ENCODE peak calls at places on chromosomes 16 and 17, in ten cellular contexts. One of them, this sample, is unnamed.

GRCh38 chr17:52233632-52234031 is 75.1 kb upstream of the CA10 start:
- DNase-seq in PC-9: no peak
- DNase-seq in activated CD4-positive, alpha-beta T cell treated with anti-CD3 and anti-CD28 coated beads for 48 hours: no peak
- DNase-seq in activated CD8-positive, alpha-beta memory T cell treated with anti-CD3 and anti-CD28 coated beads for 1 hour: no peak
- DNase-seq in nephron progenitor cell: no peak
- DNase-seq in stimulated activated CD8-positive, alpha-beta memory T cell treated with anti-CD3 and anti-CD28 coated beads, Interleukin-4, amount 100 ng/mL, for 24 hours: no peak
- DNase-seq in EL: no peak
- DNase-seq in GM18507: no peak
- DNase-seq in GOT3: no peak
- DNase-seq in cardiac muscle cell: no peak
- DNase-seq in this sample: no peak

GRCh38 chr16:23595246-23595950 is 718 bp downstream of the NDUFAB1 start:
- DNase-seq in PC-9: no peak
- DNase-seq in activated CD4-positive, alpha-beta T cell treated with anti-CD3 and anti-CD28 coated beads for 48 hours: no peak
- DNase-seq in activated CD8-positive, alpha-beta memory T cell treated with anti-CD3 and anti-CD28 coated beads for 1 hour: no peak
- DNase-seq in nephron progenitor cell: no peak
- DNase-seq in stimulated activated CD8-positive, alpha-beta memory T cell treated with anti-CD3 and anti-CD28 coated beads, Interleukin-4, amount 100 ng/mL, for 24 hours: no peak
- DNase-seq in EL: no peak
- DNase-seq in GM18507: no peak
- DNase-seq in GOT3: no peak
- DNase-seq in cardiac muscle cell: peak
- DNase-seq in this sample: no peak

GRCh38 chr17:7549401-7550055 is 670 bp downstream of the TNFSF12 start:
- DNase-seq in PC-9: no peak
- DNase-seq in activated CD4-positive, alpha-beta T cell treated with anti-CD3 and anti-CD28 coated beads for 48 hours: peak
- DNase-seq in activated CD8-positive, alpha-beta memory T cell treated with anti-CD3 and anti-CD28 coated beads for 1 hour: no peak
- DNase-seq in nephron progenitor cell: no peak
- DNase-seq in stimulated activated CD8-positive, alpha-beta memory T cell treated with anti-CD3 and anti-CD28 coated beads, Interleukin-4, amount 100 ng/mL, for 24 hours: no peak
- DNase-seq in EL: no peak
- DNase-seq in GM18507: no peak
- DNase-seq in GOT3: no peak
- DNase-seq in cardiac muscle cell: no peak
- DNase-seq in this sample: no peak

GRCh38 chr16:71467810-71468209 is 5.8 kb upstream of the ZNF23 start:
- DNase-seq in PC-9: no peak
- DNase-seq in activated CD4-positive, alpha-beta T cell treated with anti-CD3 and anti-CD28 coated beads for 48 hours: peak
- DNase-seq in activated CD8-positive, alpha-beta memory T cell treated with anti-CD3 and anti-CD28 coated beads for 1 hour: no peak
- DNase-seq in nephron progenitor cell: peak
- DNase-seq in stimulated activated CD8-positive, alpha-beta memory T cell treated with anti-CD3 and anti-CD28 coated beads, Interleukin-4, amount 100 ng/mL, for 24 hours: peak
- DNase-seq in EL: peak
- DNase-seq in GM18507: no peak
- DNase-seq in GOT3: no peak
- DNase-seq in cardiac muscle cell: peak
- DNase-seq in this sample: peak

GRCh38 chr17:49968380-49969133 is 433 bp upstream of the DLX4 start:
- DNase-seq in PC-9: peak
- DNase-seq in activated CD4-positive, alpha-beta T cell treated with anti-CD3 and anti-CD28 coated beads for 48 hours: peak
- DNase-seq in activated CD8-positive, alpha-beta memory T cell treated with anti-CD3 and anti-CD28 coated beads for 1 hour: peak
- DNase-seq in nephron progenitor cell: peak
- DNase-seq in stimulated activated CD8-positive, alpha-beta memory T cell treated with anti-CD3 and anti-CD28 coated beads, Interleukin-4, amount 100 ng/mL, for 24 hours: peak
- DNase-seq in EL: peak
- DNase-seq in GM18507: peak
- DNase-seq in GOT3: peak
- DNase-seq in cardiac muscle cell: peak
- DNase-seq in this sample: peak

GRCh38 chr17:58570758-58571157 is 56.3 kb upstream of the MTMR4 start:
- DNase-seq in PC-9: no peak
- DNase-seq in activated CD4-positive, alpha-beta T cell treated with anti-CD3 and anti-CD28 coated beads for 48 hours: no peak
- DNase-seq in activated CD8-positive, alpha-beta memory T cell treated with anti-CD3 and anti-CD28 coated beads for 1 hour: no peak
- DNase-seq in nephron progenitor cell: no peak
- DNase-seq in stimulated activated CD8-positive, alpha-beta memory T cell treated with anti-CD3 and anti-CD28 coated beads, Interleukin-4, amount 100 ng/mL, for 24 hours: no peak
- DNase-seq in EL: no peak
- DNase-seq in GM18507: no peak
- DNase-seq in GOT3: no peak
- DNase-seq in cardiac muscle cell: no peak
- DNase-seq in this sample: no peak

GRCh38 chr17:67974186-67974585 is 22.1 kb downstream of the C17orf58 start:
- DNase-seq in PC-9: no peak
- DNase-seq in activated CD4-positive, alpha-beta T cell treated with anti-CD3 and anti-CD28 coated beads for 48 hours: no peak
- DNase-seq in activated CD8-positive, alpha-beta memory T cell treated with anti-CD3 and anti-CD28 coated beads for 1 hour: no peak
- DNase-seq in nephron progenitor cell: no peak
- DNase-seq in stimulated activated CD8-positive, alpha-beta memory T cell treated with anti-CD3 and anti-CD28 coated beads, Interleukin-4, amount 100 ng/mL, for 24 hours: no peak
- DNase-seq in EL: no peak
- DNase-seq in GM18507: no peak
- DNase-seq in GOT3: no peak
- DNase-seq in cardiac muscle cell: no peak
- DNase-seq in this sample: no peak

GRCh38 chr17:945672-946071 is 33.9 kb downstream of the NXN start:
- DNase-seq in PC-9: no peak
- DNase-seq in activated CD4-positive, alpha-beta T cell treated with anti-CD3 and anti-CD28 coated beads for 48 hours: no peak
- DNase-seq in activated CD8-positive, alpha-beta memory T cell treated with anti-CD3 and anti-CD28 coated beads for 1 hour: no peak
- DNase-seq in nephron progenitor cell: no peak
- DNase-seq in stimulated activated CD8-positive, alpha-beta memory T cell treated with anti-CD3 and anti-CD28 coated beads, Interleukin-4, amount 100 ng/mL, for 24 hours: no peak
- DNase-seq in EL: no peak
- DNase-seq in GM18507: no peak
- DNase-seq in GOT3: no peak
- DNase-seq in cardiac muscle cell: no peak
- DNase-seq in this sample: no peak

GRCh38 chr17:43070872-43071271 is 45.8 kb downstream of the RND2 start:
- DNase-seq in PC-9: no peak
- DNase-seq in activated CD4-positive, alpha-beta T cell treated with anti-CD3 and anti-CD28 coated beads for 48 hours: no peak
- DNase-seq in activated CD8-positive, alpha-beta memory T cell treated with anti-CD3 and anti-CD28 coated beads for 1 hour: no peak
- DNase-seq in nephron progenitor cell: no peak
- DNase-seq in stimulated activated CD8-positive, alpha-beta memory T cell treated with anti-CD3 and anti-CD28 coated beads, Interleukin-4, amount 100 ng/mL, for 24 hours: no peak
- DNase-seq in EL: peak
- DNase-seq in GM18507: no peak
- DNase-seq in GOT3: no peak
- DNase-seq in cardiac muscle cell: no peak
- DNase-seq in this sample: no peak

GRCh38 chr16:2706611-2707311 is 13.3 kb downstream of the PRSS27 start:
- DNase-seq in PC-9: no peak
- DNase-seq in activated CD4-positive, alpha-beta T cell treated with anti-CD3 and anti-CD28 coated beads for 48 hours: no peak
- DNase-seq in activated CD8-positive, alpha-beta memory T cell treated with anti-CD3 and anti-CD28 coated beads for 1 hour: no peak
- DNase-seq in nephron progenitor cell: no peak
- DNase-seq in stimulated activated CD8-positive, alpha-beta memory T cell treated with anti-CD3 and anti-CD28 coated beads, Interleukin-4, amount 100 ng/mL, for 24 hours: no peak
- DNase-seq in EL: no peak
- DNase-seq in GM18507: no peak
- DNase-seq in GOT3: no peak
- DNase-seq in cardiac muscle cell: no peak
- DNase-seq in this sample: no peak

GRCh38 chr17:38579934-38580333 is 25.8 kb downstream of the SRCIN1 start:
- DNase-seq in PC-9: no peak
- DNase-seq in activated CD4-positive, alpha-beta T cell treated with anti-CD3 and anti-CD28 coated beads for 48 hours: peak
- DNase-seq in activated CD8-positive, alpha-beta memory T cell treated with anti-CD3 and anti-CD28 coated beads for 1 hour: no peak
- DNase-seq in nephron progenitor cell: peak
- DNase-seq in stimulated activated CD8-positive, alpha-beta memory T cell treated with anti-CD3 and anti-CD28 coated beads, Interleukin-4, amount 100 ng/mL, for 24 hours: no peak
- DNase-seq in EL: peak
- DNase-seq in GM18507: no peak
- DNase-seq in GOT3: no peak
- DNase-seq in cardiac muscle cell: peak
- DNase-seq in this sample: no peak

GRCh38 chr17:64084086-64084939 is 45.6 kb downstream of the ERN1 start:
- DNase-seq in PC-9: peak
- DNase-seq in activated CD4-positive, alpha-beta T cell treated with anti-CD3 and anti-CD28 coated beads for 48 hours: no peak
- DNase-seq in activated CD8-positive, alpha-beta memory T cell treated with anti-CD3 and anti-CD28 coated beads for 1 hour: no peak
- DNase-seq in nephron progenitor cell: no peak
- DNase-seq in stimulated activated CD8-positive, alpha-beta memory T cell treated with anti-CD3 and anti-CD28 coated beads, Interleukin-4, amount 100 ng/mL, for 24 hours: no peak
- DNase-seq in EL: peak
- DNase-seq in GM18507: no peak
- DNase-seq in GOT3: no peak
- DNase-seq in cardiac muscle cell: no peak
- DNase-seq in this sample: no peak

GRCh38 chr16:81917375-81917774 is 93.9 kb downstream of the SDR42E1 start:
- DNase-seq in PC-9: no peak
- DNase-seq in activated CD4-positive, alpha-beta T cell treated with anti-CD3 and anti-CD28 coated beads for 48 hours: no peak
- DNase-seq in activated CD8-positive, alpha-beta memory T cell treated with anti-CD3 and anti-CD28 coated beads for 1 hour: no peak
- DNase-seq in nephron progenitor cell: no peak
- DNase-seq in stimulated activated CD8-positive, alpha-beta memory T cell treated with anti-CD3 and anti-CD28 coated beads, Interleukin-4, amount 100 ng/mL, for 24 hours: no peak
- DNase-seq in EL: no peak
- DNase-seq in GM18507: no peak
- DNase-seq in GOT3: no peak
- DNase-seq in cardiac muscle cell: no peak
- DNase-seq in this sample: no peak

GRCh38 chr16:73616186-73616585 is 568.3 kb upstream of the ZFHX3 start:
- DNase-seq in PC-9: no peak
- DNase-seq in activated CD4-positive, alpha-beta T cell treated with anti-CD3 and anti-CD28 coated beads for 48 hours: no peak
- DNase-seq in activated CD8-positive, alpha-beta memory T cell treated with anti-CD3 and anti-CD28 coated beads for 1 hour: no peak
- DNase-seq in nephron progenitor cell: no peak
- DNase-seq in stimulated activated CD8-positive, alpha-beta memory T cell treated with anti-CD3 and anti-CD28 coated beads, Interleukin-4, amount 100 ng/mL, for 24 hours: no peak
- DNase-seq in EL: no peak
- DNase-seq in GM18507: no peak
- DNase-seq in GOT3: no peak
- DNase-seq in cardiac muscle cell: no peak
- DNase-seq in this sample: no peak

GRCh38 chr16:11658896-11659708 is 9.2 kb upstream of the SNN start:
- DNase-seq in PC-9: no peak
- DNase-seq in activated CD4-positive, alpha-beta T cell treated with anti-CD3 and anti-CD28 coated beads for 48 hours: no peak
- DNase-seq in activated CD8-positive, alpha-beta memory T cell treated with anti-CD3 and anti-CD28 coated beads for 1 hour: no peak
- DNase-seq in nephron progenitor cell: no peak
- DNase-seq in stimulated activated CD8-positive, alpha-beta memory T cell treated with anti-CD3 and anti-CD28 coated beads, Interleukin-4, amount 100 ng/mL, for 24 hours: no peak
- DNase-seq in EL: no peak
- DNase-seq in GM18507: no peak
- DNase-seq in GOT3: no peak
- DNase-seq in cardiac muscle cell: no peak
- DNase-seq in this sample: no peak

GRCh38 chr17:2700491-2701141 is 10.9 kb downstream of the CLUH start:
- DNase-seq in PC-9: no peak
- DNase-seq in activated CD4-positive, alpha-beta T cell treated with anti-CD3 and anti-CD28 coated beads for 48 hours: no peak
- DNase-seq in activated CD8-positive, alpha-beta memory T cell treated with anti-CD3 and anti-CD28 coated beads for 1 hour: no peak
- DNase-seq in nephron progenitor cell: no peak
- DNase-seq in stimulated activated CD8-positive, alpha-beta memory T cell treated with anti-CD3 and anti-CD28 coated beads, Interleukin-4, amount 100 ng/mL, for 24 hours: no peak
- DNase-seq in EL: no peak
- DNase-seq in GM18507: no peak
- DNase-seq in GOT3: no peak
- DNase-seq in cardiac muscle cell: no peak
- DNase-seq in this sample: no peak

GRCh38 chr16:64428463-64428862 is 693.4 kb downstream of the CDH11 start:
- DNase-seq in PC-9: no peak
- DNase-seq in activated CD4-positive, alpha-beta T cell treated with anti-CD3 and anti-CD28 coated beads for 48 hours: no peak
- DNase-seq in activated CD8-positive, alpha-beta memory T cell treated with anti-CD3 and anti-CD28 coated beads for 1 hour: no peak
- DNase-seq in nephron progenitor cell: no peak
- DNase-seq in stimulated activated CD8-positive, alpha-beta memory T cell treated with anti-CD3 and anti-CD28 coated beads, Interleukin-4, amount 100 ng/mL, for 24 hours: no peak
- DNase-seq in EL: peak
- DNase-seq in GM18507: no peak
- DNase-seq in GOT3: no peak
- DNase-seq in cardiac muscle cell: no peak
- DNase-seq in this sample: no peak

GRCh38 chr16:12327971-12328726 is 351.6 kb downstream of the SNX29 start:
- DNase-seq in PC-9: no peak
- DNase-seq in activated CD4-positive, alpha-beta T cell treated with anti-CD3 and anti-CD28 coated beads for 48 hours: no peak
- DNase-seq in activated CD8-positive, alpha-beta memory T cell treated with anti-CD3 and anti-CD28 coated beads for 1 hour: no peak
- DNase-seq in nephron progenitor cell: no peak
- DNase-seq in stimulated activated CD8-positive, alpha-beta memory T cell treated with anti-CD3 and anti-CD28 coated beads, Interleukin-4, amount 100 ng/mL, for 24 hours: no peak
- DNase-seq in EL: no peak
- DNase-seq in GM18507: no peak
- DNase-seq in GOT3: no peak
- DNase-seq in cardiac muscle cell: peak
- DNase-seq in this sample: no peak

GRCh38 chr17:79997004-79997673 is 38.5 kb downstream of the TBC1D16 start:
- DNase-seq in PC-9: no peak
- DNase-seq in activated CD4-positive, alpha-beta T cell treated with anti-CD3 and anti-CD28 coated beads for 48 hours: peak
- DNase-seq in activated CD8-positive, alpha-beta memory T cell treated with anti-CD3 and anti-CD28 coated beads for 1 hour: peak
- DNase-seq in nephron progenitor cell: no peak
- DNase-seq in stimulated activated CD8-positive, alpha-beta memory T cell treated with anti-CD3 and anti-CD28 coated beads, Interleukin-4, amount 100 ng/mL, for 24 hours: peak
- DNase-seq in EL: no peak
- DNase-seq in GM18507: no peak
- DNase-seq in GOT3: no peak
- DNase-seq in cardiac muscle cell: no peak
- DNase-seq in this sample: no peak

GRCh38 chr16:58085171-58085570 is 44.0 kb downstream of the CFAP20 start:
- DNase-seq in PC-9: no peak
- DNase-seq in activated CD4-positive, alpha-beta T cell treated with anti-CD3 and anti-CD28 coated beads for 48 hours: no peak
- DNase-seq in activated CD8-positive, alpha-beta memory T cell treated with anti-CD3 and anti-CD28 coated beads for 1 hour: no peak
- DNase-seq in nephron progenitor cell: no peak
- DNase-seq in stimulated activated CD8-positive, alpha-beta memory T cell treated with anti-CD3 and anti-CD28 coated beads, Interleukin-4, amount 100 ng/mL, for 24 hours: no peak
- DNase-seq in EL: no peak
- DNase-seq in GM18507: no peak
- DNase-seq in GOT3: no peak
- DNase-seq in cardiac muscle cell: no peak
- DNase-seq in this sample: no peak

GRCh38 chr16:578870-579405 is 9.2 kb downstream of the PIGQ start:
- DNase-seq in PC-9: no peak
- DNase-seq in activated CD4-positive, alpha-beta T cell treated with anti-CD3 and anti-CD28 coated beads for 48 hours: peak
- DNase-seq in activated CD8-positive, alpha-beta memory T cell treated with anti-CD3 and anti-CD28 coated beads for 1 hour: no peak
- DNase-seq in nephron progenitor cell: peak
- DNase-seq in stimulated activated CD8-positive, alpha-beta memory T cell treated with anti-CD3 and anti-CD28 coated beads, Interleukin-4, amount 100 ng/mL, for 24 hours: peak
- DNase-seq in EL: no peak
- DNase-seq in GM18507: peak
- DNase-seq in GOT3: no peak
- DNase-seq in cardiac muscle cell: peak
- DNase-seq in this sample: no peak

GRCh38 chr16:23124315-23124714 is 24.9 kb downstream of the USP31 start:
- DNase-seq in PC-9: no peak
- DNase-seq in activated CD4-positive, alpha-beta T cell treated with anti-CD3 and anti-CD28 coated beads for 48 hours: no peak
- DNase-seq in activated CD8-positive, alpha-beta memory T cell treated with anti-CD3 and anti-CD28 coated beads for 1 hour: no peak
- DNase-seq in nephron progenitor cell: no peak
- DNase-seq in stimulated activated CD8-positive, alpha-beta memory T cell treated with anti-CD3 and anti-CD28 coated beads, Interleukin-4, amount 100 ng/mL, for 24 hours: no peak
- DNase-seq in EL: peak
- DNase-seq in GM18507: no peak
- DNase-seq in GOT3: no peak
- DNase-seq in cardiac muscle cell: no peak
- DNase-seq in this sample: no peak

GRCh38 chr16:54930034-54930938 is at the start of gene IRX5:
- DNase-seq in PC-9: peak
- DNase-seq in activated CD4-positive, alpha-beta T cell treated with anti-CD3 and anti-CD28 coated beads for 48 hours: peak
- DNase-seq in activated CD8-positive, alpha-beta memory T cell treated with anti-CD3 and anti-CD28 coated beads for 1 hour: no peak
- DNase-seq in nephron progenitor cell: peak
- DNase-seq in stimulated activated CD8-positive, alpha-beta memory T cell treated with anti-CD3 and anti-CD28 coated beads, Interleukin-4, amount 100 ng/mL, for 24 hours: no peak
- DNase-seq in EL: peak
- DNase-seq in GM18507: no peak
- DNase-seq in GOT3: peak
- DNase-seq in cardiac muscle cell: peak
- DNase-seq in this sample: peak

GRCh38 chr16:49773534-49774486 is 82.1 kb downstream of the ZNF423 start:
- DNase-seq in PC-9: no peak
- DNase-seq in activated CD4-positive, alpha-beta T cell treated with anti-CD3 and anti-CD28 coated beads for 48 hours: no peak
- DNase-seq in activated CD8-positive, alpha-beta memory T cell treated with anti-CD3 and anti-CD28 coated beads for 1 hour: no peak
- DNase-seq in nephron progenitor cell: no peak
- DNase-seq in stimulated activated CD8-positive, alpha-beta memory T cell treated with anti-CD3 and anti-CD28 coated beads, Interleukin-4, amount 100 ng/mL, for 24 hours: no peak
- DNase-seq in EL: no peak
- DNase-seq in GM18507: no peak
- DNase-seq in GOT3: no peak
- DNase-seq in cardiac muscle cell: peak
- DNase-seq in this sample: no peak

GRCh38 chr16:1538804-1539520 is 5.5 kb downstream of the TMEM204 start:
- DNase-seq in PC-9: no peak
- DNase-seq in activated CD4-positive, alpha-beta T cell treated with anti-CD3 and anti-CD28 coated beads for 48 hours: peak
- DNase-seq in activated CD8-positive, alpha-beta memory T cell treated with anti-CD3 and anti-CD28 coated beads for 1 hour: no peak
- DNase-seq in nephron progenitor cell: no peak
- DNase-seq in stimulated activated CD8-positive, alpha-beta memory T cell treated with anti-CD3 and anti-CD28 coated beads, Interleukin-4, amount 100 ng/mL, for 24 hours: no peak
- DNase-seq in EL: no peak
- DNase-seq in GM18507: no peak
- DNase-seq in GOT3: no peak
- DNase-seq in cardiac muscle cell: peak
- DNase-seq in this sample: no peak

GRCh38 chr17:31598921-31599571 is 207.6 kb downstream of the RAB11FIP4 start:
- DNase-seq in PC-9: no peak
- DNase-seq in activated CD4-positive, alpha-beta T cell treated with anti-CD3 and anti-CD28 coated beads for 48 hours: no peak
- DNase-seq in activated CD8-positive, alpha-beta memory T cell treated with anti-CD3 and anti-CD28 coated beads for 1 hour: no peak
- DNase-seq in nephron progenitor cell: no peak
- DNase-seq in stimulated activated CD8-positive, alpha-beta memory T cell treated with anti-CD3 and anti-CD28 coated beads, Interleukin-4, amount 100 ng/mL, for 24 hours: no peak
- DNase-seq in EL: no peak
- DNase-seq in GM18507: no peak
- DNase-seq in GOT3: no peak
- DNase-seq in cardiac muscle cell: no peak
- DNase-seq in this sample: peak

GRCh38 chr17:74972107-74972972 is at the start of gene HID1:
- DNase-seq in PC-9: peak
- DNase-seq in activated CD4-positive, alpha-beta T cell treated with anti-CD3 and anti-CD28 coated beads for 48 hours: peak
- DNase-seq in activated CD8-positive, alpha-beta memory T cell treated with anti-CD3 and anti-CD28 coated beads for 1 hour: peak
- DNase-seq in nephron progenitor cell: peak
- DNase-seq in stimulated activated CD8-positive, alpha-beta memory T cell treated with anti-CD3 and anti-CD28 coated beads, Interleukin-4, amount 100 ng/mL, for 24 hours: peak
- DNase-seq in EL: peak
- DNase-seq in GM18507: peak
- DNase-seq in GOT3: no peak
- DNase-seq in cardiac muscle cell: peak
- DNase-seq in this sample: peak

GRCh38 chr17:53629188-53629587 is 193.5 kb upstream of the KIF2B start:
- DNase-seq in PC-9: no peak
- DNase-seq in activated CD4-positive, alpha-beta T cell treated with anti-CD3 and anti-CD28 coated beads for 48 hours: no peak
- DNase-seq in activated CD8-positive, alpha-beta memory T cell treated with anti-CD3 and anti-CD28 coated beads for 1 hour: no peak
- DNase-seq in nephron progenitor cell: no peak
- DNase-seq in stimulated activated CD8-positive, alpha-beta memory T cell treated with anti-CD3 and anti-CD28 coated beads, Interleukin-4, amount 100 ng/mL, for 24 hours: no peak
- DNase-seq in EL: peak
- DNase-seq in GM18507: no peak
- DNase-seq in GOT3: no peak
- DNase-seq in cardiac muscle cell: no peak
- DNase-seq in this sample: no peak